ENCODE peak calls at places on chromosome 21, in six cellular contexts. G, M, R, I, F and W are unnamed samples.

GRCh38 chr21:29349702-29350101 is 51.0 kb downstream of the BACH1 start:
- DNase-seq in G (no peak), M (no peak), R (no peak), I (no peak), F (no peak), W (no peak)

GRCh38 chr21:37101384-37101783 is 28.3 kb downstream of the TTC3 start:
- DNase-seq in G (no peak), M (no peak), R (no peak), I (no peak), F (no peak), W (no peak)

GRCh38 chr21:22900511-22900910 is 1902.3 kb downstream of the NCAM2 start:
- DNase-seq in G (no peak), M (no peak), R (no peak), I (no peak), F (no peak), W (no peak)

GRCh38 chr21:32237021-32237420 is 41.8 kb downstream of the MIS18A start:
- DNase-seq in G (no peak), M (no peak), R (no peak), I (no peak), F (no peak), W (no peak)

GRCh38 chr21:25572895-25573310 is 34.4 kb downstream of the MRPL39 start:
- DNase-seq in G (no peak), M (peak), R (no peak), I (no peak), F (no peak), W (no peak)

GRCh38 chr21:40797881-40798280 is 49.1 kb downstream of the DSCAM start:
- DNase-seq in G (no peak), M (no peak), R (no peak), I (no peak), F (no peak), W (no peak)

GRCh38 chr21:34926784-34927548 is 122.1 kb downstream of the RUNX1 start:
- DNase-seq in G (no peak), M (no peak), R (no peak), I (no peak), F (peak), W (no peak)

GRCh38 chr21:38267991-38268858 is 11.4 kb downstream of the KCNJ15 start:
- DNase-seq in G (no peak), M (peak), R (no peak), I (no peak), F (no peak), W (no peak)

GRCh38 chr21:33703750-33704606 is 61.7 kb downstream of the ITSN1 start:
- DNase-seq in G (no peak), M (no peak), R (no peak), I (no peak), F (peak), W (peak)

GRCh38 chr21:37700641-37701202 is 215.5 kb downstream of the KCNJ6 start:
- DNase-seq in G (peak), M (peak), R (peak), I (peak), F (peak), W (peak)

GRCh38 chr21:17900281-17900989 is 81.3 kb upstream of the C21orf91 start:
- DNase-seq in G (no peak), M (no peak), R (no peak), I (peak), F (peak), W (peak)

GRCh38 chr21:33968998-33969353 is 53.4 kb upstream of the ATP5PO start:
- DNase-seq in G (no peak), M (no peak), R (no peak), I (no peak), F (no peak), W (no peak)

GRCh38 chr21:36499578-36500471 is 19.9 kb upstream of the CLDN14 start:
- DNase-seq in G (no peak), M (no peak), R (no peak), I (no peak), F (no peak), W (no peak)

GRCh38 chr21:14382486-14382834 is 486 bp downstream of the HSPA13 start:
- DNase-seq in G (no peak), M (no peak), R (no peak), I (no peak), F (peak), W (no peak)

GRCh38 chr21:28871388-28872015 is 121.2 kb downstream of the LTN1 start:
- DNase-seq in G (no peak), M (no peak), R (no peak), I (no peak), F (no peak), W (no peak)

GRCh38 chr21:46322351-46323226 is 1.1 kb downstream of the C21orf58 start:
- DNase-seq in G (no peak), M (no peak), R (no peak), I (peak), F (peak), W (peak)

GRCh38 chr21:32562426-32562825 is 22.9 kb downstream of the TCP10L start:
- DNase-seq in G (no peak), M (no peak), R (peak), I (peak), F (peak), W (peak)

GRCh38 chr21:26506951-26507350 is 66.1 kb downstream of the CYYR1 start:
- DNase-seq in G (no peak), M (no peak), R (no peak), I (no peak), F (no peak), W (no peak)

GRCh38 chr21:29511076-29511475 is 212.4 kb downstream of the BACH1 start:
- DNase-seq in G (no peak), M (no peak), R (no peak), I (no peak), F (no peak), W (no peak)

GRCh38 chr21:15754640-15755039 is 24.9 kb downstream of the USP25 start:
- DNase-seq in G (no peak), M (no peak), R (no peak), I (no peak), F (no peak), W (no peak)

GRCh38 chr21:31908106-31909031 is 35.5 kb downstream of the HUNK start:
- DNase-seq in G (no peak), M (no peak), R (no peak), I (peak), F (peak), W (peak)

GRCh38 chr21:29017639-29018237 is 1.4 kb downstream of the RWDD2B start:
- DNase-seq in G (peak), M (no peak), R (no peak), I (no peak), F (no peak), W (no peak)

GRCh38 chr21:27806261-27806660 is 839.4 kb upstream of the ADAMTS5 start:
- DNase-seq in G (no peak), M (no peak), R (no peak), I (no peak), F (no peak), W (no peak)

GRCh38 chr21:16579538-16579937 is 849.8 kb downstream of the USP25 start:
- DNase-seq in G (no peak), M (no peak), R (no peak), I (no peak), F (no peak), W (no peak)

GRCh38 chr21:32336711-32337110 is 38.1 kb downstream of the MRAP start:
- DNase-seq in G (no peak), M (no peak), R (no peak), I (no peak), F (no peak), W (peak)

DNA sequence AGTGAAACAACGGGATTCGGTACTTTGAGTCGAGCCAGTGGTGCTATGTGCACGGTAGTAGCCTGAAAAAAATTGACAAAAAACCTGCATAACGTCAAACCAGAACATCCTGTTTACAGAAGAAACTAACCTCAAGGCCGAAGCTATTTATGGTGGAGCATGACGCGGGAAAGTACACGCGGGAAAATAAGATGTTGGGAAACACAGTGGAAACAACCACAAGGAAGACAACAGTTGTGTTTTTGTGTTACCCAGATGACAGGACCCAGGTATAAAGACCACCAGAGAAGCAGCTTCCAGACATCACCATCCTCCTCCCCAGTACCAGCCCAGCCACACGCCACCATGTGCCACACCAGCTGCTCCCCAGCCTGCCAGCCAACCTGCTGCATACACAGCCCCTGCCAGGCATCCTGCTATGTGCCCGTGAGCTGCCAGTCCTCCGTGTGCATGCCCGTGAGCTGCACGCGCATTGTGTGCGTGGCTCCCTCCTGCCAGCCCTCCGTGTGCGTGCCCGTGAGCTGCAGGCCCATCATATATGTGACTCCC is at the start of gene KRTAP12-3:
- DNase-seq in G (no peak), M (no peak), R (no peak), I (no peak), F (no peak), W (no peak)
- H3K4me3 ChIP-seq in G (no peak), M (no peak), R (no peak), I (no peak), F (no peak), W (no peak)

DNA sequence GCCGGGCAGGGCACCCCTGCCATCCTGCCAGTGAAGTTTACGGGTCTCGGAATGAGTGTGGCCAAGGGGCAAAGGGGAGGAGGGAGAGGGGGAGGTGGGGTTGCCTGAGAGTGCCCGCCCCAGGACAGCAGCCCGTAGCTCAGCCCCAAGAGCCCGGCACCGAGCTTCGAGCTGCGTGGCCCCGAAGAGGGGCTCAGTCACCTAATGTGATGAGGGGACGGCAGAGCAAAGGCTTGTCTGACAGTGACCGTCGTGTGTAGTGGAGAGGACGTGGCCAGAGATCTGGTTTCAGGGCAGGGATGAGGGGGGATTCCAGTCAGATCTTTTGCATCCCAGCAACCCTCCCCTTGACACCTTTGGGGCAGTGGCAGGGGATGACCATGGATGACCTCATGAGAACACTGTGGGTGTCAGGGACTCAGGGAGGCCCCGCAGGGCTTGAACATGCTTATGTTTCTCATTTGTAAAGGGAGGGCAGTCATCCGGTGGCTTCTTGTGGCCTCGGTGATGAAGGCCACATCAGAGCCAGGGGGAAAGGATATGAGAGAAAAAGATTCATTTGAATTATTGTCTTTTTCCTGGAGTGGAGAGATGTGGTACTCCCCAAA is 1.1 kb upstream of the TRPM2 start:
- DNase-seq in G (no peak), M (no peak), R (no peak), I (no peak), F (no peak), W (no peak)
- H3K9ac ChIP-seq in G (no peak), M (no peak), R (no peak), I (no peak), F (no peak), W (no peak)

DNA sequence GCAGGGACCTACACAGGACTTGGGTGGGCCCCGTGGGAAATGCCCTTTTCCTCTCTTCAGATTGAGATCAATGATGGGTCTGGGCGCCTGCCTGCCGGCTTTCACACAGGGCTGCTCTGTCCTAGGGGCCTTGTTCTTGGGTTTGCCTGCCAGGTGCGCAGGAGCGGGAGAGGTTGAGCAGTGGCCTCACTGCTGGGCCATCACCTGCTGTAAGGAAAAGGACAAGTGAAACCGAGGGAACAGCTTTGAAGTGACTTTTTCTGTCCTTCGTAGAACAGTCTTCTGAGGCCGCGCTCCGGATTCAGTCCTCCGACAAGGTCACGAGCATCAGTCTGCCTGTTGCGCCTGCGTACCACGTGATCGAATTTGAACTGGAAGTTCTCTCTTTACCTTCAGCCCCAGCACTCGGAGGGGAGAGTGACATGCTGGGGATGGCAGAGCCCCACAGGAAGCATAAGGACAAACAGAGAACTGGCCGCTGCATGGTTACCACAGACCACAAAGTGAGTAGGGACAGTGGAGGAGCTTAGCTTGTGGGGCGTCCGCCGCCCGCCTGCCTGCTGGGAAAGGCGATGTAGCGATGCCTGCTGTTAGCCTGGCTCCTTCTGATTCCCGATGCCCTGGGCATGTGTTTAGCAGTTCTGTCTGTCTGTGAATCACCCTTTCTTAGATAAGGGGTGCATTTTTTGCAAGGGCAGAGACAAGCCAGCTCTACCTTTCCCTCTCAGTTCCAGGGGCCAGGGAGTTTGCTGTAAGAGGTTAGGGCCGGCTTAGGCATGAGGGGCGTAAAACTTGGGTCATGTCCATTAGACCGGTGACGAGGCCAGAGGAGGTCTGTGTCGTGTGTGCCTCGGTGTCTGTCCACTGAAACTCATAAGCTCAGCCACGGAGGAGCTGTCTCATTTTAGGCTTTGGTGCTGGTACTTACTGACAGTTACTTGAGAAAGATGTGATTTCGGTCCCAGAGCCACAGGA is 19.5 kb upstream of the PWP2 start:
- DNase-seq in G (no peak), M (no peak), R (no peak), I (no peak), F (no peak), W (no peak)
- H3K4me3 ChIP-seq in G (no peak), M (no peak), R (no peak), I (no peak), F (no peak), W (no peak)

GRCh38 chr21:42425603-42425985 is 21.9 kb downstream of the UBASH3A start:
- DNase-seq in G (no peak), M (peak), R (no peak), I (no peak), F (no peak), W (no peak)
- H3K9ac ChIP-seq in G (no peak), M (peak), R (no peak), I (no peak), F (no peak), W (no peak)

DNA sequence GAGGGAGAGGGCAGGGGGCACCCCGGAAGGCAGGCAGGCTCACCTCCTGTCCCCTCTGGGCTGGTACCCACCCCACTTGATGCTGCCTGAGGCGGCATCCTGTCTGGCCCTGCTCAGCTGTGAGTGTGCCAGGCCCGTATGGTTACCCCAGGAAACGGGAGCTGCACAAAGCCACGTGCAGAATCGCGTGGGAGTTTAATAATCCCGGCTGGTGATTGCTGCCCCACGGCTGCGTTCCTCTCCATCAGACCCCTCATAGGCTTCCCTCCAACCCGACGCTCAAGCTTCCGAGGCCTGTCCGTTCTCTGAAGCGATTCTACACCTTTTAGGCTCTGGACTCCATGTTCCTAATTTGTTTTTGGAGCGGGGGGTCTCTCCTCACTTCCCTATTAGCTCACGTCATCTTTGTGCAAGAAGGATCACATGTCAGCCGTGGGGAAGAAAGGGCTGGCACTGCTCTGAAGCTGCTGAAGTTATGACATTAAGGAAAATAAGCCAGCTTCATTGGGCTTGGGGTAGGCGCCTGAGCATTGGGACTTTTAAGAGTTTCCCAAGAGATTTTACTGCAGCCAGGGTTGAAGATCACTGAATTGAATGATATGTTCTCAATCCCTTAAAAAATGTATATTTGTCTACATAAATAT is 1.1 kb upstream of the B3GALT5 start:
- DNase-seq in G (no peak), M (no peak), R (no peak), I (peak), F (peak), W (peak)
- H3K4me3 ChIP-seq in G (no peak), M (no peak), R (no peak), I (peak), F (no peak), W (peak)

DNA sequence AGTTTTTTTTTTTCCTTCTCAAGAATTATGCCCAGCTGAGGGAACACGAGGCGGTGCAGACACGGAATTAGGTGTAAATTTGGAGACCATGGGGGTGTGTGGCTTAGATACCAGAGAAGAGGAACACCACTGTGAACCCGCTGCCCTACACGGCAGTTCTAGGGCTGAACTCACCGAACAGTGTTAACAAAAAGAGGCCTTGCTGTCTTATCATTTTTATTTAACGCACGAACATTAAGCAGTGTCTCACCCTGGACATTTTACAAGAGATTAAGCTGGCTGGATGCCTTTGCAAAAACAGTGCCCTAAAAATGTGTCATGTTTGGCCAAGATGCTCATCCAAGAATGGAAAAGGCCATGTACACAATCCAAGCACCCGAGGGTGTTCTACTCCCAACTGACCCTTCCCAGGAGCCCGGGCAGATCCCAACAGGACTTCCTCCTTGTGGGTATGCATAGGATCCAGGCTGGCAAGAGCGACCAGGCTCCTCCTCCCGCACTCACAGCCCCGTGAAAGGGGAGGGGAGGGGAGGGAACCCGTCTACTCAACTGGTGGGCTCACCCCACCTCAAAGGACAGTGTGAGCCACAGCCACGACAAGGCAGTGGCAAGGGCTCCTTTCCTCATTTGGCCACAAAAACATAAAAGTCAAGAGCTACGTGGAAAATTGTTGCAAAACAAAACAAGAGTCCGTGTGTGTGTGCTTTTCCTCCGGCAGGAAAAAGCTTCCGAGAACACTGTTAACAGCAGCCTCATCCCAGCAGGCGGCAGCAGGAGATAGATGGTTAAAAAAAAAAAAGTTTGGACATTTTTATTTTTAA is 20.3 kb downstream of the C2CD2 start:
- DNase-seq in G (no peak), M (no peak), R (no peak), I (no peak), F (no peak), W (no peak)
- H3K9ac ChIP-seq in G (no peak), M (no peak), R (no peak), I (no peak), F (no peak), W (no peak)

DNA sequence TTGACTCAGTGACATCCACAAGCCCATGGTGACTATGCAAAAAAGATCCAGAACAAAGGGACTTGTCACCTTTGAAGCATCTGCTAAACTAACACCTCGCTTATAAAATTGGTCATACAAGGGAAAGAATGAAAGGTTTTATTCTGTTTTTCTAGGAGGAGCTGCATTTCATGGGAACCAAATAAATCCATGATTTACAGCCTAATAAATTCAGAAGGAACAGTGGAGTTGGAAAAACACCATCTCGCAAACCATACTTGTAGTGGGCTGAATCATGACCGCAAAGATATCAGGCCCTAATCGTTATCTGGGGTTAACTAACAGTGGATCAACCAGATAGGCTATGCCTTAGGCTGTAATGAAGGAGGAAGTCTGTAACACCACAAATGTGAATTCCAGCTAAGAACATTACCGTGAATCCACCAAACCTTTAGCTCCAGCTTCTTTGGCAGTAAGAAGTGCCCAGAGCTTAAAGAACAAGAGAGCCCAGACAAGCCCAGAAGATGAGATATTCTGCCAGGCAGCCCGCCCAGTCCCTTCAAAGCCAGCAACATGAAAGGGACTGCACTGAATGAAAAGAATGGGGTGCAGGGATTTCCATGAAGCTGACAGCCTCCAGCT is 27.4 kb downstream of the RSPH1 start:
- DNase-seq in G (no peak), M (no peak), R (no peak), I (no peak), F (peak), W (peak)
- H3K4me3 ChIP-seq in G (no peak), M (no peak), R (no peak), I (no peak), F (no peak), W (no peak)